ENCODE peak calls at places on chromosomes 7 and 10, in eight cellular contexts. J is GM23248; R is bronchial epithelial cell; O is brain microvascular endothelial cell; K is MM.1S; F is right cardiac atrium; N is activated CD8-positive, alpha-beta memory T cell treated with anti-CD3 and anti-CD28 coated beads for 48 hours; Q is endothelial cell. G is an unnamed sample.

GRCh38 chr10:18214692-18215563 is 74.7 kb downstream of the CACNB2 start:
- DNase-seq in J (peak; percentile 76), R (peak; percentile 35), O (peak; percentile 67), K (peak; percentile 38), F (peak; percentile 42), N (no peak), Q (peak; percentile 66), G (no peak)

GRCh38 chr7:325051-325798 is 35.3 kb downstream of the FOXL3 start:
- DNase-seq in J (no peak), R (no peak), O (no peak), K (no peak), F (no peak), N (no peak), Q (no peak), G (no peak)

GRCh38 chr7:1004018-1004880 is 21.3 kb downstream of the CYP2W1 start:
- DNase-seq in J (no peak), R (no peak), O (no peak), K (no peak), F (no peak), N (no peak), Q (no peak), G (no peak)

GRCh38 chr7:87328281-87328680 is 17.2 kb upstream of the CROT start:
- DNase-seq in J (peak; percentile 38), R (no peak), O (no peak), K (no peak), F (no peak), N (no peak), Q (no peak), G (no peak)

GRCh38 chr7:1854521-1855395 is 184.7 kb downstream of the ELFN1 start:
- DNase-seq in J (no peak), R (no peak), O (no peak), K (no peak), F (peak; percentile 29), N (no peak), Q (no peak), G (peak; percentile 2)

GRCh38 chr7:28280516-28280915 is 99.9 kb upstream of the JAZF1 start:
- DNase-seq in J (no peak), R (no peak), O (no peak), K (no peak), F (no peak), N (no peak), Q (no peak), G (no peak)

GRCh38 chr10:126207313-126207771 is 180.9 kb downstream of the ADAM12 start:
- DNase-seq in J (peak; percentile 58), R (no peak), O (no peak), K (no peak), F (no peak), N (no peak), Q (no peak), G (no peak)

GRCh38 chr10:70115948-70116682 is 16.5 kb downstream of the AIFM2 start:
- DNase-seq in J (peak; percentile 48), R (peak; percentile 19), O (peak; percentile 15), K (peak; percentile 47), F (peak; percentile 74), N (no peak), Q (peak; percentile 61), G (peak; percentile 39)

GRCh38 chr7:158372400-158373302 is 215.0 kb downstream of the PTPRN2 start:
- DNase-seq in J (no peak), R (no peak), O (no peak), K (no peak), F (no peak), N (no peak), Q (no peak), G (no peak)

GRCh38 chr7:98051118-98051744 is 55.4 kb upstream of the LMTK2 start:
- DNase-seq in J (no peak), R (no peak), O (no peak), K (no peak), F (no peak), N (peak; percentile 25), Q (peak; percentile 15), G (peak; percentile 52)

GRCh38 chr7:151378496-151379192 is 31.2 kb downstream of the WDR86 start:
- DNase-seq in J (no peak), R (no peak), O (no peak), K (no peak), F (no peak), N (no peak), Q (no peak), G (no peak)

GRCh38 chr7:99677013-99677412 is 2.8 kb downstream of the CYP3A5 start:
- DNase-seq in J (peak; percentile 15), R (no peak), O (no peak), K (no peak), F (no peak), N (no peak), Q (no peak), G (no peak)

GRCh38 chr7:133489906-133490305 is 237.0 kb downstream of the EXOC4 start:
- DNase-seq in J (no peak), R (no peak), O (no peak), K (no peak), F (no peak), N (no peak), Q (no peak), G (no peak)

GRCh38 chr7:37352974-37353948 is 95.4 kb downstream of the ELMO1 start:
- DNase-seq in J (no peak), R (no peak), O (no peak), K (peak; percentile 90), F (peak; percentile 49), N (no peak), Q (no peak), G (no peak)

GRCh38 chr10:4775808-4776207 is 50.2 kb upstream of the AKR1E2 start:
- DNase-seq in J (peak; percentile 94), R (peak; percentile 72), O (peak; percentile 25), K (no peak), F (no peak), N (no peak), Q (no peak), G (no peak)

GRCh38 chr7:83921798-83922607 is 272.6 kb downstream of the SEMA3A start:
- DNase-seq in J (peak; percentile 73), R (peak; percentile 40), O (peak; percentile 8), K (no peak), F (no peak), N (no peak), Q (no peak), G (no peak)

GRCh38 chr10:35447693-35448407 is 111.5 kb downstream of the CCNY start:
- DNase-seq in J (peak; percentile 70), R (peak; percentile 53), O (peak; percentile 65), K (no peak), F (peak; percentile 58), N (no peak), Q (no peak), G (no peak)

GRCh38 chr7:99737726-99738125 is 2.7 kb upstream of the CYP3A7 start:
- DNase-seq in J (no peak), R (peak; percentile 92), O (no peak), K (no peak), F (no peak), N (no peak), Q (no peak), G (no peak)

GRCh38 chr7:70259497-70259896 is 661.2 kb downstream of the AUTS2 start:
- DNase-seq in J (peak; percentile 58), R (no peak), O (no peak), K (no peak), F (peak; percentile 55), N (no peak), Q (no peak), G (no peak)

GRCh38 chr7:31192996-31193395 is 140.9 kb downstream of the ADCYAP1R1 start:
- DNase-seq in J (peak; percentile 71), R (peak; percentile 38), O (peak; percentile 45), K (no peak), F (peak; percentile 85), N (no peak), Q (peak; percentile 82), G (no peak)

GRCh38 chr7:50793115-50793946 is 10.6 kb upstream of the GRB10 start:
- DNase-seq in J (peak; percentile 75), R (no peak), O (peak; percentile 45), K (peak; percentile 11), F (peak; percentile 92), N (no peak), Q (peak; percentile 57), G (no peak)

GRCh38 chr7:114084381-114085312 is 165.8 kb upstream of the PPP1R3A start:
- DNase-seq in J (peak; percentile 65), R (no peak), O (no peak), K (peak; percentile 67), F (peak; percentile 78), N (peak; percentile 3), Q (peak; percentile 49), G (no peak)

GRCh38 chr10:5971886-5972285 is 5.5 kb downstream of the IL15RA start:
- DNase-seq in J (no peak), R (no peak), O (no peak), K (no peak), F (no peak), N (no peak), Q (no peak), G (no peak)

GRCh38 chr7:122553761-122554160 is 145.2 kb downstream of the RNF133 start:
- DNase-seq in J (no peak), R (no peak), O (no peak), K (no peak), F (no peak), N (no peak), Q (no peak), G (no peak)

GRCh38 chr7:21526007-21526406 is 16.8 kb upstream of the DNAH11 start:
- DNase-seq in J (peak; percentile 26), R (peak; percentile 22), O (no peak), K (peak; percentile 15), F (no peak), N (no peak), Q (no peak), G (no peak)

GRCh38 chr7:43463401-43463980 is 119.4 kb upstream of the STK17A start:
- DNase-seq in J (peak; percentile 83), R (peak; percentile 77), O (no peak), K (no peak), F (no peak), N (no peak), Q (no peak), G (no peak)

G was measured in T-helper 2 cell.